ENCODE peak calls at places on chromosomes 16 and 17, in four cellular contexts. One of them, this sample, is unnamed.

GRCh38 chr17:13374203-13375143 is 227.3 kb downstream of the HS3ST3A1 start:
- DNase-seq in K562: no peak
- DNase-seq in A549: no peak
- DNase-seq in GM12878: no peak
- DNase-seq in this sample: no peak

GRCh38 chr17:1109606-1110523 is 69.9 kb downstream of the ABR start:
- DNase-seq in GM12878: no peak
- DNase-seq in A549: no peak
- DNase-seq in K562: no peak
- DNase-seq in this sample: no peak

GRCh38 chr17:61402073-61402541 is 2.5 kb downstream of the TBX2 start:
- DNase-seq in A549: no peak
- DNase-seq in GM12878: no peak
- DNase-seq in K562: no peak
- DNase-seq in this sample: no peak

GRCh38 chr17:75896360-75897075 is at the start of gene TRIM65:
- DNase-seq in A549: peak
- DNase-seq in K562: peak
- DNase-seq in GM12878: no peak
- DNase-seq in this sample: peak

GRCh38 chr17:38733315-38734234 is 3.4 kb downstream of the CISD3 start:
- DNase-seq in A549: peak
- DNase-seq in K562: no peak
- DNase-seq in GM12878: no peak
- DNase-seq in this sample: no peak

GRCh38 chr16:57187508-57187854 is 1.4 kb downstream of the RSPRY1 start:
- DNase-seq in A549: peak
- DNase-seq in GM12878: no peak
- DNase-seq in K562: peak
- DNase-seq in this sample: no peak

GRCh38 chr17:66481259-66481658 is 178.8 kb downstream of the PRKCA start:
- DNase-seq in GM12878: no peak
- DNase-seq in A549: no peak
- DNase-seq in K562: no peak
- DNase-seq in this sample: no peak

GRCh38 chr17:82910041-82910481 is 70.2 kb upstream of the ZNF750 start:
- DNase-seq in A549: no peak
- DNase-seq in K562: no peak
- DNase-seq in GM12878: no peak
- DNase-seq in this sample: no peak

GRCh38 chr17:82301916-82302497 is 15.4 kb downstream of the CD7 start:
- DNase-seq in A549: no peak
- DNase-seq in GM12878: peak
- DNase-seq in K562: no peak
- DNase-seq in this sample: no peak

GRCh38 chr16:3577302-3577752 is at the start of gene NLRC3:
- DNase-seq in K562: no peak
- DNase-seq in GM12878: no peak
- DNase-seq in A549: no peak
- DNase-seq in this sample: no peak

GRCh38 chr16:50335198-50335958 is 33.4 kb downstream of the BRD7 start:
- DNase-seq in GM12878: no peak
- DNase-seq in A549: no peak
- DNase-seq in K562: peak
- DNase-seq in this sample: peak

GRCh38 chr16:11610121-11610505 is 23.4 kb upstream of the LITAF start:
- DNase-seq in A549: no peak
- DNase-seq in K562: no peak
- DNase-seq in GM12878: no peak
- DNase-seq in this sample: no peak
- TF ChIP-seq ELK1 in A549: no peak
- TF ChIP-seq ELK1 in K562: no peak
- TF ChIP-seq ELK1 in GM12878: no peak
- TF ChIP-seq ELK1 in this sample: no peak

GRCh38 chr16:86946396-86946795 is 368.0 kb downstream of the FOXL1 start:
- DNase-seq in K562: no peak
- DNase-seq in A549: peak
- DNase-seq in GM12878: no peak
- DNase-seq in this sample: peak
- TF ChIP-seq ELK1 in K562: no peak
- TF ChIP-seq ELK1 in A549: no peak
- TF ChIP-seq ELK1 in GM12878: no peak
- TF ChIP-seq ELK1 in this sample: no peak

GRCh38 chr17:73232587-73233373 is 28.9 kb downstream of the CPSF4L start:
- DNase-seq in A549: peak
- DNase-seq in K562: peak
- DNase-seq in GM12878: no peak
- DNase-seq in this sample: peak

GRCh38 chr17:73231841-73232586 is 29.7 kb downstream of the CPSF4L start:
- DNase-seq in GM12878: peak
- DNase-seq in K562: peak
- DNase-seq in A549: peak
- DNase-seq in this sample: peak

GRCh38 chr17:73230088-73230487 is 31.6 kb downstream of the CPSF4L start:
- DNase-seq in GM12878: no peak
- DNase-seq in K562: no peak
- DNase-seq in A549: no peak
- DNase-seq in this sample: no peak

GRCh38 chr17:73228748-73229236 is 32.9 kb downstream of the CPSF4L start:
- DNase-seq in A549: peak
- DNase-seq in GM12878: no peak
- DNase-seq in K562: peak
- DNase-seq in this sample: peak

DNA sequence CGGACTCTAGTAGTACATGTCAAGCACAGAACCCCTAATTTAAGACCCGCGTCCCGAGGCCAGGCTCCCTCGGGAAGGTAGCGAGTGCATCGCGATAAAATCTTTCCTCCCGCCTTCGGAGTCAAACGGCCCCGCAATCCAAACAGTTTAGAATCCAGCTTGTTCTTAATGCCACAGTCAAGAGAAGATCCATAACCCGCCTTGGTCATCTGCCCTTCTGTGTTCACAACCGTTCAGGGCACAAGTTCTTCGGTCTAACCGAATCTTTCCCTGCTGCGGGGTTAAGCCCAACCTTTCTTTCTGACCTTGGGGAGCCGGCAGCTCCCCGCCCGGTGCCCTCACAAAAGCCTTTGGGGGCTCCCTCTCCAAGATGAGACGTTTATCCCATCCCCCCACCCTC is 30.3 kb downstream of the CPSF4L start:
- DNase-seq in GM12878: no peak
- DNase-seq in K562: peak
- DNase-seq in A549: peak
- DNase-seq in this sample: peak
- TF ChIP-seq ELK1 in GM12878: no peak
- TF ChIP-seq ELK1 in K562: no peak
- TF ChIP-seq ELK1 in A549: no peak
- TF ChIP-seq ELK1 in this sample: no peak

GRCh38 chr16:4604401-4604800 is 10.3 kb downstream of the UBALD1 start:
- DNase-seq in GM12878: no peak
- DNase-seq in K562: no peak
- DNase-seq in A549: no peak
- DNase-seq in this sample: no peak
- TF ChIP-seq ELK1 in GM12878: no peak
- TF ChIP-seq ELK1 in K562: no peak
- TF ChIP-seq ELK1 in A549: no peak
- TF ChIP-seq ELK1 in this sample: no peak

DNA sequence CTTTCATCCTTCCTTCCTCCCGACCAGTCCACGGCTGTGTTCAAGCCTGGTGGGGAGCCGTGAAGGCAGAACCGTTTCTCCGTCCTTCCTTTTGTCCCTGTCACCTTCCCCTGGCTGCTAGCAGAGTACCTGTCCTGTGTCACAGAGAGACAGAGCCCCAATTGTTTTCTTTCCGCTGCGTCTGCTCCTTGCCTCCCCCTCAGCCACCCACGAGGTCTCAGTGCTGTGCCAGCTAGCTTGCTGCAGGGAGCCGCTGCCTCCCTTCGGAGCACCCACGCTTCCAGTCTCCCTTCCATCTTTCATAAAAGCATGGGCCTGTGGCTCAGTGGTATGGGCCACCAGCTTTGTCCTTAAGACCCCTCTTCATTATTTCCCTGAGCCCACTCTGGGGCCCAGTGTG is 62.2 kb downstream of the MPRIP start:
- DNase-seq in A549: no peak
- DNase-seq in K562: no peak
- DNase-seq in GM12878: no peak
- DNase-seq in this sample: no peak
- TF ChIP-seq ELK1 in A549: no peak
- TF ChIP-seq ELK1 in K562: no peak
- TF ChIP-seq ELK1 in GM12878: no peak
- TF ChIP-seq ELK1 in this sample: no peak

GRCh38 chr16:81181013-81181720 is 57.3 kb upstream of the BCO1 start:
- DNase-seq in K562: peak
- DNase-seq in A549: peak
- DNase-seq in GM12878: no peak
- DNase-seq in this sample: peak
- TF ChIP-seq ELK1 in K562: no peak
- TF ChIP-seq ELK1 in A549: no peak
- TF ChIP-seq ELK1 in GM12878: no peak
- TF ChIP-seq ELK1 in this sample: no peak

DNA sequence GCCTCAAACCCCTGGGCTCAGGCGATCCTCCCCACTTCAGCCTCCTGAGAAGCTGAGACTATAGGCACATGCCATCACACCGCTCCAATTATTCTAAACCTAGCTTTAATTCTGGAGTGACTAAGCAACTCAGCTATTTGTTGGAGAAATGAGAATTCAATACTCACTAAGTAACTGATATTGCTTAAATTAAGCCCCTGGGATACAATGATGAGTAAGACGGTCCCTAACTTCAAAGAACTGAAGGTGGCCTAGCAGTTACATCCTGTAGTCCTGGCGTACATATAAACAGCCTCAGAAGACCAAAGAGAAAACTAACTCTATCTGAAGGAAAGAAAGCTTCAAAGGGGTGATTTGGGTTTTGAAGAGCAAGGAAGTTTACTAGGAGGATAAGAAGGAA is 25.0 kb downstream of the XPO6 start:
- DNase-seq in K562: no peak
- DNase-seq in A549: no peak
- DNase-seq in GM12878: no peak
- DNase-seq in this sample: peak
- TF ChIP-seq ELK1 in K562: no peak
- TF ChIP-seq ELK1 in A549: no peak
- TF ChIP-seq ELK1 in GM12878: no peak
- TF ChIP-seq ELK1 in this sample: no peak

GRCh38 chr17:6044261-6044660 is 25.9 kb upstream of the WSCD1 start:
- DNase-seq in A549: no peak
- DNase-seq in K562: no peak
- DNase-seq in GM12878: no peak
- DNase-seq in this sample: no peak

GRCh38 chr17:6045621-6046357 is 24.4 kb upstream of the WSCD1 start:
- DNase-seq in A549: no peak
- DNase-seq in GM12878: no peak
- DNase-seq in K562: no peak
- DNase-seq in this sample: no peak

GRCh38 chr17:6043405-6043804 is 26.8 kb upstream of the WSCD1 start:
- DNase-seq in A549: no peak
- DNase-seq in K562: no peak
- DNase-seq in GM12878: no peak
- DNase-seq in this sample: no peak

GRCh38 chr17:6040473-6040872 is 29.7 kb upstream of the WSCD1 start:
- DNase-seq in K562: no peak
- DNase-seq in GM12878: no peak
- DNase-seq in A549: no peak
- DNase-seq in this sample: no peak

DNA sequence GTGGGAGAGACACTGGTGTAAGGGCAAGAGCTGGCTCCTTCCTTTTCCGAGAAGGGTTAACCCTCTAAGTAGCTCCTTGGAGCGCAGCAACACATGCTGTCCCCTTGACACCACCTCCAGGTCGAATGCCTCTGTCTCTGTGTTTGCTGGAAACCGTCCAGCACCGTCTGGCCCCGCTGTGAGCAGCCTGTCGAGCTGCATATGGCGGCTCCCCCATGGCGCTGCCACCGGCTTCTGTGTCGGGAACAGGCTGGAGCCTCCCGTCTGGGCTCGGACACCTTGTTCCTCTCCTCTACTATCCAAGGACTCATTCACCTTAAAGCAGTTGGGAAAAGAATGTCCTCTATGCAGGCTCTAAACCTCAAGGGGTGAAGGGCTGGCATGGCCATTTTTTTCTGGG is 28.9 kb upstream of the WSCD1 start:
- DNase-seq in A549: no peak
- DNase-seq in K562: no peak
- DNase-seq in GM12878: no peak
- DNase-seq in this sample: no peak
- TF ChIP-seq ELK1 in A549: no peak
- TF ChIP-seq ELK1 in K562: no peak
- TF ChIP-seq ELK1 in GM12878: no peak
- TF ChIP-seq ELK1 in this sample: no peak

This sample was measured in IMR-90.